ENCODE peak calls at places on chromosome X, in four cellular contexts. A is type B pancreatic cell, X is adrenal gland, D is progenitor cell of endocrine pancreas. J is an unnamed sample.

GRCh38 chrX:133005038-133005437 is 46.6 kb upstream of the HS6ST2 start:
- DNase-seq in A (no peak), X (no peak), D (peak; percentile 10), J (no peak)

GRCh38 chrX:102858826-102859627 is 78.0 kb upstream of the RAB40AL start:
- DNase-seq in A (no peak), X (no peak), D (no peak), J (no peak)

GRCh38 chrX:122545778-122546177 is 638.3 kb upstream of the GRIA3 start:
- DNase-seq in A (no peak), X (no peak), D (no peak), J (no peak)

GRCh38 chrX:151397741-151398070 is 700 bp downstream of the VMA21 start:
- DNase-seq in A (no peak), X (no peak), D (no peak), J (no peak)

GRCh38 chrX:40778861-40779575 is 43.7 kb upstream of the MED14 start:
- DNase-seq in A (no peak), X (no peak), D (no peak), J (no peak)

GRCh38 chrX:45191383-45191782 is 9.3 kb downstream of the DIPK2B start:
- DNase-seq in A (no peak), X (no peak), D (no peak), J (no peak)

GRCh38 chrX:9337056-9337455 is 127.8 kb upstream of the TBL1X start:
- DNase-seq in A (no peak), X (peak; percentile 49), D (no peak), J (no peak)

GRCh38 chrX:113512700-113513395 is 672.2 kb upstream of the AMOT start:
- DNase-seq in A (no peak), X (peak; percentile 2), D (no peak), J (no peak)

GRCh38 chrX:107628662-107629532 is 587 bp downstream of the PRPS1 start:
- DNase-seq in A (no peak), X (peak; percentile 40), D (peak; percentile 11), J (no peak)

GRCh38 chrX:41605144-41605543 is 83.6 kb upstream of the GPR34 start:
- DNase-seq in A (no peak), X (no peak), D (no peak), J (no peak)

GRCh38 chrX:13048265-13048664 is 3.8 kb upstream of the FAM9C start:
- DNase-seq in A (no peak), X (no peak), D (no peak), J (no peak)

GRCh38 chrX:148282504-148282903 is 217.9 kb upstream of the AFF2 start:
- DNase-seq in A (no peak), X (no peak), D (no peak), J (no peak)

GRCh38 chrX:55484948-55485347 is 4.7 kb downstream of the USP51 start:
- DNase-seq in A (no peak), X (no peak), D (no peak), J (no peak)

GRCh38 chrX:2230457-2230856 is 270.3 kb downstream of the DHRSX start:
- DNase-seq in A (no peak), X (no peak), D (no peak), J (no peak)

GRCh38 chrX:71912156-71912555 is 1.5 kb downstream of the NHSL2 start:
- DNase-seq in A (no peak), X (no peak), D (no peak), J (no peak)

GRCh38 chrX:120334603-120335002 is 23.3 kb upstream of the TMEM255A start:
- DNase-seq in A (no peak), X (no peak), D (no peak), J (no peak)

GRCh38 chrX:134761788-134762187 is 103.5 kb upstream of the PLAC1 start:
- DNase-seq in A (no peak), X (peak; percentile 15), D (no peak), J (no peak)

GRCh38 chrX:98357146-98357545 is 1473.4 kb downstream of the RPA4 start:
- DNase-seq in A (no peak), X (no peak), D (no peak), J (no peak)

GRCh38 chrX:112067601-112068000 is 15.0 kb downstream of the TRPC5 start:
- DNase-seq in A (no peak), X (no peak), D (no peak), J (no peak)

GRCh38 chrX:134368140-134368539 is 91.8 kb upstream of the HPRT1 start:
- DNase-seq in A (no peak), X (no peak), D (no peak), J (no peak)

J was measured in esophagus muscularis mucosa.